ENCODE peak calls at places on chromosomes 7 and 10, in eight cellular contexts. K is stomach, I is sigmoid colon, M is suprapubic skin, T is transverse colon, J is A549, X is HepG2, Q is heart left ventricle. V is an unnamed sample. For H3K9me3 and H3K4me1, the result is how much of the 10 kb centered on the place peaks cover.

GRCh38 chr10:27447540-27447939 is 56.6 kb upstream of the RAB18 start:
- DNase-seq in K (no peak), I (no peak), M (no peak), T (no peak), J (no peak), X (no peak), Q (no peak), V (no peak)

GRCh38 chr7:125651823-125652528 is 722.4 kb upstream of the POT1 start:
- DNase-seq in K (no peak), I (no peak), M (no peak), T (no peak), J (no peak), X (no peak), Q (no peak), V (no peak)

GRCh38 chr10:32949221-32949678 is 8.8 kb downstream of the ITGB1 start:
- DNase-seq in K (no peak), I (no peak), M (no peak), T (no peak), J (no peak), X (no peak), Q (no peak), V (no peak)

GRCh38 chr7:114793155-114793849 is 128.6 kb upstream of the MDFIC start:
- DNase-seq in K (no peak), I (no peak), M (no peak), T (no peak), J (no peak), X (no peak), Q (no peak), V (no peak)

GRCh38 chr7:30656006-30656575 is 26.2 kb downstream of the CRHR2 start:
- DNase-seq in K (no peak), I (peak), M (no peak), T (no peak), J (no peak), X (no peak), Q (no peak), V (no peak)

GRCh38 chr10:103373544-103373943 is 5.8 kb downstream of the TAF5 start:
- DNase-seq in K (no peak), I (no peak), M (no peak), T (no peak), J (no peak), X (no peak), Q (no peak), V (no peak)

GRCh38 chr7:77348371-77348813 is 67.8 kb downstream of the GSAP start:
- DNase-seq in K (peak), I (peak), M (no peak), T (no peak), J (no peak), X (no peak), Q (peak), V (no peak)

GRCh38 chr10:110613341-110613995 is 30.7 kb upstream of the RBM20 start:
- DNase-seq in K (no peak), I (no peak), M (no peak), T (no peak), J (no peak), X (no peak), Q (no peak), V (no peak)

GRCh38 chr10:22617516-22617915 is 96.9 kb downstream of the PIP4K2A start:
- DNase-seq in K (no peak), I (no peak), M (no peak), T (no peak), J (no peak), X (no peak), Q (no peak), V (no peak)

GRCh38 chr7:214410-215212 is 22.2 kb downstream of the FAM20C start:
- DNase-seq in K (peak), I (no peak), M (no peak), T (no peak), J (peak), X (no peak), Q (no peak), V (peak)

GRCh38 chr7:116810267-116811116 is 51.9 kb upstream of the CAPZA2 start:
- DNase-seq in K (no peak), I (no peak), M (no peak), T (no peak), J (no peak), X (peak), Q (no peak), V (no peak)

GRCh38 chr10:123359539-123359938 is 205.3 kb downstream of the BUB3 start:
- DNase-seq in K (no peak), I (no peak), M (no peak), T (no peak), J (no peak), X (no peak), Q (no peak), V (no peak)

GRCh38 chr10:16894834-16895233 is 77.6 kb upstream of the RSU1 start:
- DNase-seq in K (no peak), I (no peak), M (no peak), T (no peak), J (no peak), X (no peak), Q (no peak), V (no peak)

GRCh38 chr7:568681-569035 is 49.0 kb upstream of the PDGFA start:
- DNase-seq in K (no peak), I (no peak), M (no peak), T (no peak), J (no peak), X (no peak), Q (peak), V (no peak)

GRCh38 chr7:151424799-151425198 is 15.0 kb upstream of the WDR86 start:
- DNase-seq in K (no peak), I (no peak), M (peak), T (no peak), J (no peak), X (no peak), Q (no peak), V (no peak)

GRCh38 chr10:112973805-112974204 is 23.8 kb downstream of the TCF7L2 start:
- DNase-seq in K (no peak), I (no peak), M (no peak), T (no peak), J (no peak), X (no peak), Q (no peak), V (no peak)

GRCh38 chr7:30165590-30165989 is 30.8 kb downstream of the MTURN start:
- DNase-seq in K (no peak), I (no peak), M (no peak), T (no peak), J (no peak), X (no peak), Q (no peak), V (no peak)

GRCh38 chr7:138613630-138614029 is 87.5 kb downstream of the SVOPL start:
- DNase-seq in K (no peak), I (no peak), M (no peak), T (no peak), J (no peak), X (peak), Q (no peak), V (no peak)

GRCh38 chr7:34747176-34747781 is 89.3 kb downstream of the NPSR1 start:
- DNase-seq in K (no peak), I (no peak), M (no peak), T (no peak), J (no peak), X (no peak), Q (no peak), V (no peak)

GRCh38 chr7:27917774-27918314 is 177.9 kb downstream of the TAX1BP1 start:
- DNase-seq in K (no peak), I (no peak), M (no peak), T (no peak), J (no peak), X (peak), Q (no peak), V (no peak)

GRCh38 chr7:142334806-142335205 is 76.9 kb upstream of the PRSS58 start:
- DNase-seq in K (no peak), I (no peak), M (no peak), T (no peak), J (no peak), X (no peak), Q (no peak), V (no peak)

GRCh38 chr10:80477813-80478212 is 23.7 kb downstream of the TSPAN14 start:
- DNase-seq in K (no peak), I (no peak), M (no peak), T (no peak), J (peak), X (no peak), Q (no peak), V (no peak)

GRCh38 chr7:151403764-151404163 is 6.1 kb downstream of the WDR86 start:
- DNase-seq in K (no peak), I (no peak), M (no peak), T (no peak), J (no peak), X (no peak), Q (no peak), V (no peak)

GRCh38 chr10:71548494-71548846 is 151.8 kb downstream of the CDH23 start:
- DNase-seq in K (no peak), I (no peak), M (no peak), T (no peak), J (peak), X (no peak), Q (no peak), V (no peak)

GRCh38 chr7:80681272-80681885 is 42.9 kb downstream of the CD36 start:
- DNase-seq in K (no peak), I (no peak), M (no peak), T (no peak), J (peak), X (peak), Q (no peak), V (no peak)

GRCh38 chr7:1696671-1697498 is 26.8 kb downstream of the ELFN1 start:
- DNase-seq in K (no peak), I (peak), M (peak), T (no peak), J (no peak), X (no peak), Q (peak), V (peak)

GRCh38 chr10:74081192-74081803 is 69.3 kb downstream of the AP3M1 start:
- DNase-seq in K (peak), I (peak), M (no peak), T (peak), J (peak), X (peak), Q (no peak), V (no peak)

GRCh38 chr7:32047075-32047474 is 23.1 kb downstream of the PDE1C start:
- DNase-seq in K (no peak), I (no peak), M (no peak), T (no peak), J (no peak), X (no peak), Q (no peak), V (no peak)

GRCh38 chr10:71124921-71125748 is 87.2 kb upstream of the UNC5B start:
- DNase-seq in K (no peak), I (no peak), M (peak), T (no peak), J (no peak), X (no peak), Q (no peak), V (no peak)

GRCh38 chr10:13812804-13813203 is 226.0 kb downstream of the PRPF18 start:
- DNase-seq in K (no peak), I (no peak), M (no peak), T (no peak), J (no peak), X (no peak), Q (no peak), V (no peak)

GRCh38 chr7:51123322-51124021 is 193.1 kb downstream of the COBL start:
- DNase-seq in K (no peak), I (no peak), M (peak), T (no peak), J (peak), X (no peak), Q (peak), V (peak)

GRCh38 chr10:130167193-130167592 is 31.0 kb downstream of the GLRX3 start:
- DNase-seq in K (no peak), I (no peak), M (no peak), T (no peak), J (no peak), X (no peak), Q (no peak), V (no peak)

DNA sequence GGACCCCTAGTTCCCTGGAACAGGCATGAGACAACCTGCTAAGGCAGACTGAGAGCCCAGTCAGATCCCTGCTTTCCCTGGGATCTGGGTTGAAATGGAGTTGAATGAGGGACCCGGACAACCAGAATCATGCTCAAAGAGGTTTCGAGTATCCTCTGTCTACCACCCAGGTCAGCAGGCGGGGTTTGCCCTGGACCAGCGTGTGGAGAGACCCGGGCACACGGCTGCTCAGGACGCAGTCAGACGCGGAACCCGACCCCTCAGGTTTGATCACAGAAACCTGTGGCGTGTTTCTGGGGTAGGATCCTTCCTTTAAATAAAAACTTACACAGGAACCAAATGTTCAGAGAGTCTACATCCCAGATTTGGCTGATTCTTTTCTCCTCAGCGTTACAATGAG is 330.6 kb downstream of the PTPRN2 start:
- DNase-seq in K (no peak), I (no peak), M (peak), T (no peak), J (no peak), X (no peak), Q (no peak), V (no peak)
- H3K9me3 ChIP-seq in K (under half), I (under half), M (under half), T (under half), J (under half), X (under half), Q (under half), V (under half)

DNA sequence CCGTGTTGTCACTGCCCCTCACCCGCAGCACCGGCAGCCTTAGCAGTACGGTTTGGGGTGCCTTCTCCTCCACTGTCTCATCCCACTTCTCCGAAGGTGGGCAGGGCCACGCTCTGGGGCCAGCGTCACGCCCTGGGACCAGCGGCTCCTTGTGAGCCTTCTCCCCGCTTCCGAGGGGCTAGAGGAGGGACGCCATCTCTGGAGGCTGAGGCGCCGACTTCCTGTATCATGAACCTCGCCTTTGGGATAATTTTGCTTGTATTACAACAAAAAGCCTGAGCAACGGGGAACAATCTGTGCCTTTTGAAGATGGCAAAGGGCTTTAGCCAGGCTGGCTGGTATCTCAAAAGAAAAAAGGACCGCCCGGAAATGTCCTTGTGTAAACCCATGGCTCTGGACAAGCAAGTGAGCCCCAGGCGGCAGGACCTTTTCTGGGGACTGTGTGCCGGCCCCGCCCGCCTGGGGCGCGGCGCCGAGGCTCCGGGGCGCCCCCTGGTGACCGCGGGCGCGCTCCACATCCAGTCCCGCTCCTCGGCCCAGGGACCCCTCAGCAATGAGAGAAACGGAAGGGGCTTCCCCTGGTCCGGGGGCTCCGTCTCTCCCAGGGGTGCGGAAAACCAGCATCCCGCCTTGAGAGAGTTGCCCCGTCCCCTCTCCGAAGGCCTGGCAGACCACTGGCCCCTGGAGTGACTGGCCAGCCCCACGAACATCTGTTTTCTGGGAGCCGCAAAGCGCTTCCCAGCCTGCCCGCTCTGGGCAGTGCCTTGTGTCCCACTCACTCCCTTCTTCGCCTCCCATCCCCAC is 3.8 kb downstream of the DEPP1 start:
- DNase-seq in K (peak), I (peak), M (peak), T (peak), J (peak), X (peak), Q (peak), V (peak)
- TF ChIP-seq POLR2A in K (no peak), I (no peak), M (no peak), T (peak), J (no peak), X (peak), Q (no peak), V (no peak)

GRCh38 chr10:28570598-28570997 is 37.7 kb downstream of the WAC start:
- DNase-seq in K (no peak), I (no peak), M (no peak), T (no peak), J (no peak), X (no peak), Q (no peak), V (no peak)
- H3K4me1 ChIP-seq in K (half or more), I (half or more), M (under half), T (under half), J (under half), X (half or more), Q (half or more), V (under half)

DNA sequence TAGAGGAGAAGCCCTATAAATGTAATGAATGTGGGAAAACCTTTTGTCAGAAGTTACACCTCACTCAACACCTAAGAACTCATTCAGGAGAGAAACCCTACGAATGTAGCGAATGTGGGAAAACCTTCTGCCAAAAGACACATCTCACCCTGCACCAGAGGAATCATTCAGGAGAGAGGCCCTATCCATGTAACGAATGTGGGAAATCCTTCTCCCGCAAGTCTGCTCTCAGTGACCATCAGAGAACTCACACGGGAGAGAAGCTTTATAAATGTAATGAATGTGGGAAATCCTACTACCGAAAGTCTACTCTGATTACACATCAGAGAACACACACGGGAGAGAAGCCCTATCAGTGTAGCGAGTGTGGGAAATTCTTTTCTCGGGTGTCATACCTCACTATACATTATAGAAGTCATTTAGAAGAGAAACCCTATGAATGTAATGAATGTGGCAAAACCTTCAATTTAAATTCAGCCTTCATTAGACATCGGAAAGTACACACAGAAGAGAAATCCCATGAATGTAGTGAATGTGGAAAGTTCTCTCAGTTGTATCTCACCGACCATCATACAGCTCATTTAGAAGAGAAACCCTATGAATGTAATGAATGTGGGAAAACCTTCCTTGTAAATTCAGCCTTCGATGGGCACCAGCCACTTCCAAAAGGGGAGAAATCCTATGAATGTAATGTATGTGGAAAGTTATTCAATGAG is 18.9 kb downstream of the RBAK start:
- DNase-seq in K (no peak), I (no peak), M (no peak), T (no peak), J (no peak), X (no peak), Q (no peak), V (no peak)
- H3K9me3 ChIP-seq in K (half or more), I (under half), M (half or more), T (half or more), J (half or more), X (under half), Q (half or more), V (under half)

GRCh38 chr10:96257944-96258343 is 13.4 kb downstream of the BLNK start:
- DNase-seq in K (no peak), I (no peak), M (no peak), T (no peak), J (no peak), X (no peak), Q (peak), V (no peak)

GRCh38 chr10:96259884-96260511 is 11.4 kb downstream of the BLNK start:
- DNase-seq in K (no peak), I (no peak), M (no peak), T (no peak), J (no peak), X (no peak), Q (peak), V (no peak)

GRCh38 chr10:96261132-96261531 is 10.2 kb downstream of the BLNK start:
- DNase-seq in K (no peak), I (no peak), M (no peak), T (no peak), J (no peak), X (no peak), Q (no peak), V (no peak)

GRCh38 chr10:96261930-96262329 is 9.4 kb downstream of the BLNK start:
- DNase-seq in K (peak), I (no peak), M (no peak), T (peak), J (no peak), X (no peak), Q (no peak), V (no peak)

DNA sequence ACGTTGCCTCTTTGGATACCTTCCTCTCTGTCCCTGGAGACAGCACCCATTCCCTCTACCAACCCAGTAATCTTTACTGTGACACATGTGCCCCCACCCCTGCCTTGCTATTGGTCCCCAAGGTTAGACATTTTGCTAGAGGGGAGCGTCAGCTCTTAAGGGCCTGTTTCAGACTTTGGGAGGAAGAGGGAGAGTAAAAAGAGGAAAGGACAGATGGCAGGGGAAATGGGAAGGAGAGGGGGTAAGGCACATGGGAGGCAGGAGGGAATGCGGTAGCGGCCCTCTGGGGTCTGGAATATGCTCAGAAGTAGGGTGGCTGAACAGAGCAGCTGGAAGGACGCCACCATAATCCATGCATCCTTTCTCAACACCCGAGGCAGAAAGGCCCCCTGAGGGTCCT is 12.2 kb downstream of the BLNK start:
- DNase-seq in K (no peak), I (no peak), M (no peak), T (no peak), J (no peak), X (no peak), Q (no peak), V (no peak)
- TF ChIP-seq POLR2A in K (no peak), I (no peak), M (no peak), T (no peak), J (no peak), X (no peak), Q (no peak), V (no peak)

GRCh38 chr7:39951156-39951942 is 1.3 kb downstream of the CDK13 start:
- DNase-seq in K (peak), I (peak), M (peak), T (peak), J (peak), X (peak), Q (peak), V (peak)
- H3K4me1 ChIP-seq in K (under half), I (under half), M (under half), T (under half), J (under half), X (under half), Q (under half), V (under half)

GRCh38 chr10:25357269-25357668 is 182.5 kb downstream of the GPR158 start:
- DNase-seq in K (no peak), I (no peak), M (no peak), T (no peak), J (no peak), X (no peak), Q (no peak), V (no peak)

GRCh38 chr10:25356609-25357008 is 181.8 kb downstream of the GPR158 start:
- DNase-seq in K (no peak), I (no peak), M (no peak), T (no peak), J (no peak), X (no peak), Q (no peak), V (no peak)
- H3K9me3 ChIP-seq in K (under half), I (under half), M (under half), T (under half), J (under half), X (under half), Q (under half), V (under half)